ENCODE peak calls at places on chromosomes 3 and 15, in seven cellular contexts. D is mesendoderm, N is H9, I is IMR-90, T is fibroblast of lung, W is neuronal stem cell, E is PC-3. X is an unnamed sample.

GRCh38 chr3:156617145-156617544 is 57.2 kb upstream of the TIPARP start:
- DNase-seq in E (no peak), W (no peak), D (no peak), T (peak; percentile 33), N (no peak), I (no peak), X (no peak)

GRCh38 chr3:58047806-58048205 is 39.6 kb downstream of the FLNB start:
- DNase-seq in W (no peak), E (peak; percentile 53), I (peak; percentile 92), T (peak; percentile 98), D (peak; percentile 81), N (no peak), X (no peak)

GRCh38 chr3:61560452-61561373 is 658 bp upstream of the PTPRG start:
- DNase-seq in D (peak; percentile 98), T (peak; percentile 80), I (peak; percentile 73), N (peak; percentile 83), W (peak; percentile 88), E (no peak), X (peak; percentile 94)

GRCh38 chr15:51093865-51094605 is 671 bp downstream of the TNFAIP8L3 start:
- DNase-seq in D (peak; percentile 33), N (no peak), E (no peak), T (no peak), I (no peak), W (no peak), X (peak; percentile 78)

GRCh38 chr3:8622873-8623725 is 21.5 kb downstream of the SSUH2 start:
- DNase-seq in E (peak; percentile 76), N (peak; percentile 92), I (peak; percentile 70), W (peak; percentile 72), T (peak; percentile 62), D (peak; percentile 90), X (peak; percentile 95)

GRCh38 chr15:46410681-46411080 is 775.9 kb downstream of the SQOR start:
- DNase-seq in I (no peak), W (no peak), T (no peak), E (no peak), D (no peak), N (no peak), X (no peak)

GRCh38 chr15:78067328-78068241 is 9.9 kb downstream of the TBC1D2B start:
- DNase-seq in D (no peak), I (no peak), E (peak; percentile 44), N (no peak), T (peak; percentile 48), W (no peak), X (no peak)

GRCh38 chr3:35624698-35625097 is 14.6 kb upstream of the ARPP21 start:
- DNase-seq in E (no peak), N (no peak), D (no peak), I (no peak), T (no peak), W (no peak), X (no peak)

GRCh38 chr3:123628996-123629746 is 44.3 kb upstream of the HACD2 start:
- DNase-seq in D (no peak), I (no peak), T (no peak), E (no peak), W (no peak), N (no peak), X (no peak)

GRCh38 chr3:182325213-182325941 is 467.9 kb upstream of the ATP11B start:
- DNase-seq in D (no peak), E (peak; percentile 45), I (no peak), N (no peak), W (no peak), T (peak; percentile 65), X (no peak)

GRCh38 chr3:42653560-42654330 is at the start of gene ZBTB47:
- DNase-seq in W (no peak), I (no peak), T (peak; percentile 29), N (peak; percentile 38), D (peak; percentile 41), E (peak; percentile 44), X (peak; percentile 75)

GRCh38 chr3:169448501-169448900 is 215.0 kb downstream of the MECOM start:
- DNase-seq in D (no peak), T (no peak), N (no peak), E (peak; percentile 12), I (peak; percentile 7), W (no peak), X (no peak)

GRCh38 chr3:51646091-51646490 is 25.0 kb upstream of the TEX264 start:
- DNase-seq in D (no peak), I (peak; percentile 34), N (no peak), T (peak; percentile 23), W (no peak), E (no peak), X (no peak)

GRCh38 chr3:57434041-57434440 is 110.1 kb downstream of the DNAH12 start:
- DNase-seq in T (peak; percentile 33), W (no peak), I (peak; percentile 28), E (peak; percentile 84), D (peak; percentile 60), N (no peak), X (no peak)

GRCh38 chr3:69983546-69984265 is 15.8 kb upstream of the SAMMSON start:
- DNase-seq in D (no peak), I (no peak), W (no peak), E (no peak), N (no peak), T (no peak), X (no peak)

GRCh38 chr15:79673416-79674123 is 223.2 kb downstream of the MTHFS start:
- DNase-seq in I (peak; percentile 58), N (peak; percentile 49), W (no peak), D (peak; percentile 74), E (peak; percentile 56), T (peak; percentile 76), X (peak; percentile 82)

GRCh38 chr3:133662256-133662773 is 574 bp upstream of the TOPBP1 start:
- DNase-seq in E (peak; percentile 23), W (no peak), T (peak; percentile 50), I (peak; percentile 27), D (peak; percentile 65), N (peak; percentile 26), X (peak; percentile 50)

GRCh38 chr3:36911990-36912804 is 32.7 kb downstream of the TRANK1 start:
- DNase-seq in N (no peak), D (no peak), W (no peak), T (peak; percentile 88), E (peak; percentile 81), I (peak; percentile 94), X (peak; percentile 25)

GRCh38 chr3:156252656-156253055 is 132.3 kb downstream of the KCNAB1 start:
- DNase-seq in E (no peak), W (peak; percentile 21), N (no peak), T (peak; percentile 64), I (peak; percentile 4), D (no peak), X (no peak)

GRCh38 chr3:49805367-49805782 is 2.3 kb downstream of the INKA1 start:
- DNase-seq in E (peak; percentile 47), W (no peak), D (no peak), T (peak; percentile 21), I (peak; percentile 56), N (no peak), X (no peak)

GRCh38 chr3:71053495-71053894 is 530.0 kb downstream of the FOXP1 start:
- DNase-seq in I (no peak), D (no peak), T (no peak), E (no peak), N (no peak), W (no peak), X (no peak)

GRCh38 chr3:71057526-71057894 is 526.0 kb downstream of the FOXP1 start:
- DNase-seq in D (no peak), N (no peak), T (no peak), W (no peak), E (peak; percentile 87), I (peak; percentile 50), X (no peak)

GRCh38 chr3:71056327-71056726 is 527.2 kb downstream of the FOXP1 start:
- DNase-seq in W (no peak), D (no peak), N (no peak), E (peak; percentile 81), I (peak; percentile 76), T (peak; percentile 86), X (no peak)

GRCh38 chr3:71054312-71054711 is 529.2 kb downstream of the FOXP1 start:
- DNase-seq in T (no peak), E (no peak), D (no peak), N (no peak), W (no peak), I (no peak), X (no peak)

GRCh38 chr3:71055602-71056001 is 527.9 kb downstream of the FOXP1 start:
- DNase-seq in N (no peak), I (peak; percentile 85), W (no peak), D (no peak), E (peak; percentile 90), T (peak; percentile 86), X (no peak)
- H3K9ac ChIP-seq in N (no peak overlapping the region), I (no peak overlapping the region), W (no peak overlapping the region), D (no peak overlapping the region), E (peak overlapping the region; percentile 77), T (no peak overlapping the region), X (no peak overlapping the region)

DNA sequence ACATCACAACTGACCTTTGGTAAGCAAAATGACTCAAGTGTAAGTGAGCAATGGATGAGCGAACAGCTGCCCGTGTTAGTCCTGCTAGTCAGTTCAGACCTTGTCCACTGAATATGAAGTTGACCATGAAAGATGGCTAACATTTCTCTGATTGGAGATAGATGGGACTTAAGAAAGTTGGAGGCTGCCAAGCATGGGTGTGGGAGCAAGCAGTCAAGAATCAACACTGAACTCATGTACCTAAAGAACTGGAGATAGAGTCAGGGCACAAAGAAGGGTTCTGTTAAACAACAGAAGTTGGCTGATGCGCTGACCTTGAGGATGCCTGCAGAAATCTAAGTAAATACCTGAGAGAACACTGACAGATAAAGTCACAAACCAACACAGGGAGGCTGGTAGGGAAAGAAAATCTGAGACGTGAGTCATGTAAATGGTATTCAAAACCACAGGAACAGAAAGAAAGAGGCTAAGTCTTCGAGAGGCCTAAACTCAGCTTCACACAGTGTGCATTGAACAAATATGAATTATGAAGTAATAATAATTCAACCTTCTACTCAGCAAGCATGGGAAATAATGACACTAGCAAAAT is 30.7 kb upstream of the ANPEP start:
- DNase-seq in T (peak; percentile 93), I (peak; percentile 92), W (no peak), N (no peak), D (peak; percentile 77), E (peak; percentile 96), X (no peak)
- H3K9ac ChIP-seq in T (no peak overlapping the region), I (no peak overlapping the region), W (no peak overlapping the region), N (no peak overlapping the region), D (no peak overlapping the region), E (peak overlapping the region; percentile 65), X (no peak overlapping the region)

DNA sequence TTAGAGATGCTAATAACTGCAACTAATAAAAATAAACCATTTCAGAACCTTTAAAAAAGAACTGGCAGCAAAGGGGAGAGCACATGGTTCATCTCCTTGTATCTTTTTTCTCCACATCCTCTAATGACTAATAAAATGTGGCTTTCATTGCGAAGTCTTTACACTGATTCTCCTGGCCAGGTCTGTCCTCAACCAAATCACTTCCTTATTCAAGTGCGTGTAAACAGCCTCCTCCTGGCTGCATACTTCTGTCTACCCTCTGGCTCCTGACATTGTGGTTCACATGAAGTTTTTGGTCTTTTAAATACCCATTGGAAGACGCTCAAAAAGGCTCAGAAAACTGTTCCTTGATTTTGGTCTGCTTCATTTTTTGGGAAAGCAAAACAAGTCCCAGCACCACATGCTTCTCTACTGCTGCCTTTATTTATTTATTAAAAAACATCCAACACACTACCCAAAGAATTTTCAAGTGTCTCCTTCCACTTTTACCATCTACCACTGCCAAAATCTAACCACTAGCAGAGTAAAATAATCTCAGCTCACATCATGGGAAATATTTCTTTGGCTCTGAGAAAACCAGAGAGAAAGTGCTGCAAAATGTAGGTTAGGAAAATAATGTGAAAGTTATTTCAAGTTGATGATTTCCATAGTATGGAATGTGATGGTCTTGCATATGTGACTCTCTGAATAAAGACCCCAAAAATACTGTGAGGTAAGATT is 85.1 kb downstream of the EFL1 start:
- DNase-seq in T (peak; percentile 89), N (no peak), I (peak; percentile 62), D (peak; percentile 5), W (no peak), E (peak; percentile 16), X (no peak)
- H3K9ac ChIP-seq in T (no peak overlapping the region), N (no peak overlapping the region), I (no peak overlapping the region), D (no peak overlapping the region), W (no peak overlapping the region), E (no peak overlapping the region), X (no peak overlapping the region)

GRCh38 chr3:46208167-46208704 is at the start of gene CCR1:
- DNase-seq in E (peak; percentile 78), N (peak; percentile 61), I (peak; percentile 10), W (peak; percentile 18), T (peak; percentile 11), D (peak; percentile 80), X (peak; percentile 85)
- H3K9ac ChIP-seq in E (no peak within 1 kb of the TSS), N (no peak within 1 kb of the TSS), I (no peak within 1 kb of the TSS), W (no peak within 1 kb of the TSS), T (no peak within 1 kb of the TSS), D (no peak within 1 kb of the TSS), X (no peak within 1 kb of the TSS)

X was measured in endodermal cell.